ENCODE peak calls at places on chromosome 15, in four cellular contexts. V, B, G and K are unnamed samples.

GRCh38 chr15:99435138-99435695 is 130.6 kb upstream of the MEF2A start:
- DNase-seq in V (no peak), B (no peak), G (peak), K (peak)

GRCh38 chr15:78264304-78265136 is at the start of gene DNAJA4:
- DNase-seq in V (peak), B (peak), G (peak), K (peak)

GRCh38 chr15:29540479-29540878 is 270.9 kb upstream of the NSMCE3 start:
- DNase-seq in V (no peak), B (no peak), G (no peak), K (no peak)

GRCh38 chr15:80090879-80091503 is 31.5 kb downstream of the ZFAND6 start:
- DNase-seq in V (no peak), B (no peak), G (no peak), K (no peak)

GRCh38 chr15:68499620-68500312 is 67.8 kb upstream of the ITGA11 start:
- DNase-seq in V (no peak), B (no peak), G (no peak), K (no peak)

GRCh38 chr15:86624261-86625036 is 544.8 kb downstream of the AGBL1 start:
- DNase-seq in V (peak), B (peak), G (peak), K (peak)

GRCh38 chr15:88703533-88703932 is 64.7 kb downstream of the ISG20 start:
- DNase-seq in V (no peak), B (no peak), G (no peak), K (no peak)

GRCh38 chr15:97961067-97961954 is 808 bp downstream of the ARRDC4 start:
- DNase-seq in V (no peak), B (peak), G (peak), K (peak)

GRCh38 chr15:96896766-96897165 is 566.3 kb downstream of the NR2F2 start:
- DNase-seq in V (no peak), B (no peak), G (no peak), K (no peak)

GRCh38 chr15:57090460-57090859 is 172.0 kb downstream of the TCF12 start:
- DNase-seq in V (peak), B (no peak), G (no peak), K (no peak)

GRCh38 chr15:48373855-48374421 is 42.7 kb downstream of the DUT start:
- DNase-seq in V (peak), B (no peak), G (no peak), K (no peak)

GRCh38 chr15:99651023-99651807 is 82.0 kb downstream of the LYSMD4 start:
- DNase-seq in V (no peak), B (no peak), G (no peak), K (no peak)

GRCh38 chr15:74828835-74829234 is 2.4 kb downstream of the CPLX3 start:
- DNase-seq in V (no peak), B (no peak), G (peak), K (no peak)

GRCh38 chr15:74226761-74227540 is 9.2 kb upstream of the CCDC33 start:
- DNase-seq in V (no peak), B (no peak), G (no peak), K (no peak)

GRCh38 chr15:79283252-79284048 is 928 bp downstream of the ANKRD34C start:
- DNase-seq in V (peak), B (no peak), G (peak), K (no peak)

GRCh38 chr15:37135225-37135624 is 34.9 kb upstream of the MEIS2 start:
- DNase-seq in V (peak), B (no peak), G (no peak), K (no peak)

GRCh38 chr15:81092559-81092902 is 41.5 kb upstream of the CFAP161 start:
- DNase-seq in V (no peak), B (no peak), G (no peak), K (no peak)

GRCh38 chr15:73388256-73388781 is 19.6 kb upstream of the HCN4 start:
- DNase-seq in V (peak), B (no peak), G (no peak), K (no peak)

GRCh38 chr15:73921257-73921890 is 4.9 kb upstream of the LOXL1 start:
- DNase-seq in V (no peak), B (no peak), G (no peak), K (no peak)

GRCh38 chr15:64905119-64905831 is 6.4 kb upstream of the ANKDD1A start:
- DNase-seq in V (peak), B (no peak), G (no peak), K (peak)

GRCh38 chr15:77904901-77905300 is 172.6 kb downstream of the TBC1D2B start:
- DNase-seq in V (no peak), B (no peak), G (no peak), K (no peak)

GRCh38 chr15:77386626-77387025 is 33.3 kb downstream of the PEAK1 start:
- DNase-seq in V (no peak), B (no peak), G (no peak), K (no peak)